ENCODE peak calls at places on chromosome 9, in six cellular contexts. Y, P, M, W, C and Q are unnamed samples.

GRCh38 chr9:20209421-20210340 is 412.6 kb downstream of the MLLT3 start:
- DNase-seq in C (no peak), M (no peak), W (no peak), Y (no peak), P (no peak), Q (no peak)

GRCh38 chr9:114898741-114899140 is 31.6 kb downstream of the TNFSF8 start:
- DNase-seq in P (no peak), M (peak), Y (peak), C (peak), W (no peak), Q (no peak)

GRCh38 chr9:89380437-89381307 is 62.4 kb downstream of the SECISBP2 start:
- DNase-seq in M (no peak), C (no peak), Y (no peak), W (no peak), P (no peak), Q (no peak)

GRCh38 chr9:18520395-18520794 is 46.4 kb downstream of the ADAMTSL1 start:
- DNase-seq in P (no peak), M (no peak), C (no peak), Y (no peak), W (no peak), Q (no peak)

GRCh38 chr9:105884416-105884815 is 190.1 kb downstream of the TMEM38B start:
- DNase-seq in W (no peak), M (no peak), P (no peak), C (no peak), Y (no peak), Q (no peak)

GRCh38 chr9:33718987-33719386 is 76.4 kb upstream of the PRSS3 start:
- DNase-seq in C (peak), M (peak), P (no peak), Y (peak), W (no peak), Q (no peak)

GRCh38 chr9:76453785-76454184 is 5.2 kb upstream of the GCNT1 start:
- DNase-seq in M (no peak), C (no peak), W (no peak), Y (no peak), P (no peak), Q (no peak)

GRCh38 chr9:111036068-111036789 is 2.0 kb downstream of the LPAR1 start:
- DNase-seq in M (peak), P (peak), W (peak), C (peak), Y (no peak), Q (peak)

GRCh38 chr9:121885345-121885901 is 207.7 kb downstream of the TTLL11 start:
- DNase-seq in C (no peak), P (no peak), M (no peak), Y (no peak), W (no peak), Q (no peak)

GRCh38 chr9:33180526-33181184 is 13.5 kb upstream of the B4GALT1 start:
- DNase-seq in C (no peak), W (no peak), M (no peak), P (no peak), Y (peak), Q (no peak)

GRCh38 chr9:125878241-125878640 is 131.1 kb downstream of the PBX3 start:
- DNase-seq in C (no peak), W (no peak), Y (no peak), M (no peak), P (no peak), Q (no peak)

GRCh38 chr9:88106492-88106891 is 31.8 kb downstream of the SPATA31C2 start:
- DNase-seq in C (no peak), M (no peak), Y (no peak), P (peak), W (peak), Q (peak)

DNA sequence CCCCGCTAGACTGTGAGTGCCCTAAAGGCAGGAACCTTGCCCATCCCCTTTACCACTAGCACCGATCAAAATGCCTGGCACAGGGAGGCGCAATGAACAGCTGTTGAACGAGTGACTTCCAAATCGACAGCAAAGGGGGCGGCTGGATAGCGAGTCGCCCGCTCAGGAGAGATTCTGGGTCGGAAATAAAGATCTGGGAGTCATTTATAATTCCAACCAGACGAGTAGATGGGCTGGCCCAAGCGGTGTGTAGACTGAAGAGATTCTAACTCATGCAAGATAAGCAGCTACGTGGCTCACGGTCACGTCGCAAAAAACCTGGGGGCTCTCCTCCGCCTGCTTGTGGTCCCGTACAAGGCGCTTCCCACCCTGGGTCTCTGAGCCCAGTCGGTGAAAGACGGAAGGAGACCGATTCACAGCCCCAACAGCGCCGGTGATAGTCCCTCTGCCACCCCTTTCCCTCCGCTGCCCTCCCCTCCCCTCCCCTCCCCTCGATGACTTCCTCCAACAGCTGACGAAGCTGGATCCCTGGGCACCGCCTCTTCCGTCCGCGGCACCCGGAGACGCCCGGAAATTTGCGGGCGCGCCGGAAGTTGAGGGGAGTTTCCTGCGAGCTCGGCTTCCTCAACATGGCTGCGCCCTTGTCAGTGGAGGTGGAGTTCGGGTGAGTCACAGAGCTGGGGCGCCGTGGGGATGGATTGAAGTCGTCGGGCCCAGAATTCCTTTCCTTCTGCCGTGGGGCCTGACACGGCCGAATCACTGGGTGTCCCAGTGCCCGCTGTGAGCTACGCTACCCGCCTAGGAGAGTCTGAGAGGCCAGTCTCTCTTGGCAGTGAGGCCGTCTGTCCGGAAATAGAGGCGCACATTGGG is at the start of gene URM1:
- DNase-seq in W (peak), P (peak), Y (peak), C (peak), M (peak), Q (peak)
- TF ChIP-seq CTCF in W (no peak), P (no peak), Y (no peak), C (peak), M (peak), Q (no peak)

GRCh38 chr9:113895526-113895925 is 19.4 kb downstream of the ZNF618 start:
- DNase-seq in Y (no peak), P (no peak), M (no peak), W (no peak), C (no peak), Q (no peak)
- H3K27ac ChIP-seq in Y (no peak), P (no peak), M (no peak), W (no peak), C (no peak), Q (no peak)

GRCh38 chr9:90547896-90548295 is 94.7 kb downstream of the DIRAS2 start:
- DNase-seq in C (no peak), Y (no peak), P (no peak), M (no peak), W (no peak), Q (no peak)
- TF ChIP-seq CTCF in C (no peak), Y (no peak), P (no peak), M (no peak), W (no peak), Q (no peak)

DNA sequence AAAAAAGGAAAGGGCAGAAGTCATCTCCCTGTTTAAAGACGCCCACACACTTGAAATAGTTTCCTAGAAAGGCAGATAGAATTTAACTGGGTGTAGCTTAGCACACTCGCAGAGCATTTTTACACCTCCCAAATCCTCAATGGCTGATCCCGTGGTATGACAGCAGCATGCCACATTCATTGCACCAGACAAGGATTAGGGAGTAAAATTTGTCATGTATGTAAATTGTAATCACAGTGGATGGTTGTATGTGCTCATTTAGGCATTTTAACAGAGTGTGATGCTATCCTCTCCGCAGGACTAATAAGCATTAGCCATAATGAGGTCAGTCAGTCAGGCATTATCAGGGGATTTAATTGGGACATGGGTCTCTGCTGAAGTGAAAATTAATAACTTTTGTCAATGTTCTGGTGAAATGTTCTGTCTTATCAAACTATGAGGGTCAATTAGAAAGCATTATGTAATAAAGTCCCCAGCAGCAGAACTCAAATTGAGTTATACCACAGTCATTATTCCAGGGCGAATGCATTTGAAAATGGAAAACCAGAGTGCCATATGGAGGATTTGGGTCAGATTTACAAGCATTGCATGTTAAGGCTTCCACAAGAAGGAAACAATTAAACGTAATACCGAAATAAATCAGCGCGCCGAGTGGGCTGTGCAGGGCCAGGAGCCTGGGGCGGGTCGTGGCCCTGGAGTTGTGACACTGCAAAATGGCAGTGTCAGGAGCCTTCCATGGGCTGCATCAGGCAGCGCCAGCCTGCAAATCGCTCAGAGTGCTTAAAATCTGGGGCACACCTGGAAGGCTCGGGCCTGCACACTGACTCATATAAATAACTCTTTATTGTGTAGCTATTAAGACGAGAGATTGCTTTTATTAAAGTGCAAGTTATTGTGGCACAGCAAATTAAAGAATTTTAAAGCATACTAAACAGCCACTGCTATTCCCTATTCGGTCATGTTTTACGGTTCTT is 602.1 kb downstream of the BNC2 start:
- DNase-seq in C (no peak), W (no peak), M (no peak), P (no peak), Y (no peak), Q (no peak)
- H3K27ac ChIP-seq in C (peak), W (peak), M (no peak), P (peak), Y (no peak), Q (no peak)

GRCh38 chr9:130895481-130896232 is 955 bp downstream of the QRFP start:
- DNase-seq in P (no peak), Y (no peak), M (no peak), W (no peak), C (no peak), Q (no peak)
- TF ChIP-seq CTCF in P (no peak), Y (no peak), M (no peak), W (no peak), C (no peak), Q (no peak)

GRCh38 chr9:22065431-22065830 is 56.3 kb upstream of the CDKN2B start:
- DNase-seq in C (no peak), Y (no peak), W (no peak), P (no peak), M (no peak), Q (no peak)
- H3K27ac ChIP-seq in C (no peak), Y (no peak), W (no peak), P (no peak), M (no peak), Q (no peak)

GRCh38 chr9:127423591-127423933 is 620 bp upstream of the ZNF79 start:
- DNase-seq in C (no peak), M (no peak), P (no peak), W (no peak), Y (no peak), Q (peak)
- TF ChIP-seq CTCF in C (no peak), M (no peak), P (no peak), W (no peak), Y (no peak), Q (no peak)

GRCh38 chr9:72635197-72635596 is 113.8 kb downstream of the TMC1 start:
- DNase-seq in C (no peak), M (no peak), Y (no peak), P (no peak), W (no peak), Q (no peak)
- H3K27ac ChIP-seq in C (no peak), M (no peak), Y (no peak), P (no peak), W (no peak), Q (no peak)

DNA sequence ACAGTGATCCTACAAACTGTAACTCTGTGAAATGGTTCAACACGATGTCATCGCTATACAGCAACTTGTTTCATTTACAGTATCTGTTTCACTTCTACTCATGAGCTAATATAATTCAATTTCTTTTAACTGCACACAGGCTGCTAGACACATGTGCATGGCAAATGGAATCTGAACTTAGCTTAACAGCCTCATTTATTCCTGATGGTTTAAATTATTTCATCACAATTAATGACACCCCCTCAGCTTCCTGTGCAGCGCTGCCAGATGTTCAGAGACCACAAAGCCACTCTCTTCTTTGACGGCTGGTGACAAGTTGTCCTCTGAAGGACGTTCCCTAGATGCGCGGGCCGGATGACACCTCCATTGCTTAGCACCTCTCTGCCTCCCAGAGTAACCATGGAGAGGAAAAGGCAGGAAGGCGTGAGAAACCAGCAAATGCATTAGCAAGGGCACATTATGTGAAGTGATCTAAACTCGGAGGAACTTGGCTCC is 191.1 kb downstream of the BNC2 start:
- DNase-seq in W (no peak), P (no peak), C (no peak), M (no peak), Y (no peak), Q (no peak)
- TF ChIP-seq CTCF in W (no peak), P (no peak), C (no peak), M (no peak), Y (no peak), Q (no peak)